ENCODE peak calls at places on chromosomes 13 and 19, in five cellular contexts. O is Right ventricle myocardium superior; W is activated CD8-positive, alpha-beta memory T cell treated with anti-CD3 and anti-CD28 coated beads, Interleukin-2, amount 10 ng/mL, durations not matched to agents 7 days and 5 days; N is omental fat pad; B is mucosa of descending colon. M is an unnamed sample.

GRCh38 chr19:41296323-41296935 is 13.5 kb upstream of the CCDC97 start:
- ATAC-seq in O (no peak), B (no peak), N (no peak), W (peak; percentile 16), M (no peak)

GRCh38 chr13:46615888-46616531 is 63.0 kb downstream of the LRCH1 start:
- ATAC-seq in B (peak; percentile 58), W (no peak), N (no peak), O (peak; percentile 53), M (no peak)

GRCh38 chr19:17328517-17329060 is 6.1 kb downstream of the ANO8 start:
- ATAC-seq in N (no peak), W (peak; percentile 17), B (peak; percentile 21), O (no peak), M (no peak)

GRCh38 chr13:28248080-28248479 is 109.7 kb downstream of the PAN3 start:
- ATAC-seq in W (no peak), B (no peak), O (no peak), N (no peak), M (no peak)

GRCh38 chr13:32040689-32041088 is 9.1 kb downstream of the FRY start:
- ATAC-seq in B (no peak), O (no peak), N (no peak), W (no peak), M (no peak)

GRCh38 chr19:54905908-54906511 is at the start of gene NCR1:
- ATAC-seq in W (peak; percentile 57), N (no peak), O (no peak), B (peak; percentile 31), M (no peak)

GRCh38 chr13:94674609-94675348 is 37.6 kb downstream of the SOX21 start:
- ATAC-seq in N (no peak), W (no peak), O (no peak), B (no peak), M (no peak)

GRCh38 chr19:29715695-29716581 is 877 bp upstream of the C19orf12 start:
- ATAC-seq in O (peak; percentile 27), B (peak; percentile 26), W (peak; percentile 4), N (peak; percentile 47), M (peak; percentile 5)

GRCh38 chr13:77437267-77437666 is 98.2 kb upstream of the SCEL start:
- ATAC-seq in W (no peak), B (no peak), N (no peak), O (no peak), M (no peak)

GRCh38 chr19:46972301-46972700 is 47.3 kb upstream of the NPAS1 start:
- ATAC-seq in O (peak; percentile 1), W (no peak), N (no peak), B (no peak), M (peak; percentile 32)

GRCh38 chr19:17339088-17339741 is 1.9 kb downstream of the GTPBP3 start:
- ATAC-seq in W (no peak), N (no peak), O (no peak), B (no peak), M (no peak)

GRCh38 chr13:43036386-43037220 is 13.2 kb downstream of the DNAJC15 start:
- ATAC-seq in N (no peak), B (no peak), O (peak; percentile 97), W (no peak), M (no peak)

GRCh38 chr19:6519289-6519688 is 11.5 kb upstream of the TNFSF9 start:
- ATAC-seq in O (no peak), N (no peak), W (no peak), B (no peak), M (no peak)

GRCh38 chr19:18170714-18171255 is 2.8 kb upstream of the IFI30 start:
- ATAC-seq in N (no peak), W (no peak), O (peak; percentile 23), B (peak; percentile 6), M (peak; percentile 12)

GRCh38 chr13:52010890-52011689 is at the start of gene ATP7B:
- ATAC-seq in B (peak; percentile 40), N (peak; percentile 10), O (peak; percentile 36), W (peak; percentile 6), M (no peak)

GRCh38 chr13:75960538-75960994 is 324.4 kb downstream of the LMO7 start:
- ATAC-seq in N (no peak), B (no peak), O (no peak), W (no peak), M (no peak)

GRCh38 chr13:43698009-43698408 is 88.8 kb downstream of the ENOX1 start:
- ATAC-seq in O (no peak), W (no peak), N (no peak), B (no peak), M (no peak)

GRCh38 chr13:103157434-103158145 is 91.4 kb upstream of the SLC10A2 start:
- ATAC-seq in B (no peak), O (no peak), W (no peak), N (peak; percentile 62), M (no peak)

GRCh38 chr13:110507678-110508381 is 53.7 kb downstream of the RAB20 start:
- ATAC-seq in B (peak; percentile 88), N (no peak), W (no peak), O (peak; percentile 78), M (peak; percentile 46)

GRCh38 chr19:17686027-17686511 is 2.1 kb downstream of the UNC13A start:
- ATAC-seq in N (peak; percentile 45), O (no peak), W (no peak), B (no peak), M (no peak)

GRCh38 chr19:51096473-51097165 is 11.6 kb downstream of the CTU1 start:
- ATAC-seq in W (no peak), O (no peak), B (no peak), N (no peak), M (no peak)

GRCh38 chr19:45528149-45528743 is 21.0 kb downstream of the VASP start:
- ATAC-seq in O (no peak), B (peak; percentile 39), W (no peak), N (peak; percentile 57), M (no peak)

GRCh38 chr19:3465552-3465951 is 14.8 kb downstream of the SMIM24 start:
- ATAC-seq in B (no peak), N (no peak), W (no peak), O (peak; percentile 2), M (no peak)

GRCh38 chr19:28846094-28846812 is 366.7 kb downstream of the UQCRFS1 start:
- ATAC-seq in W (no peak), B (no peak), N (no peak), O (no peak), M (no peak)